ENCODE peak calls at places on chromosomes 11 and 22, in seven cellular contexts. A is stomach, Y is body of pancreas, S is thoracic aorta, G is lower lobe of right lung, Z is trophoblast cell, V is upper lobe of right lung. F is an unnamed sample.
A peak's percentile ranks its signal among the peaks of the same experiment; 100 is the strongest.

GRCh38 chr11:73528013-73528412 is 69.9 kb downstream of the FAM168A start:
- DNase-seq in A (no peak), Y (no peak), S (no peak), G (no peak), Z (peak; percentile 7), V (no peak), F (no peak)

GRCh38 chr11:79413258-79413657 is 27.6 kb downstream of the TENM4 start:
- DNase-seq in A (peak; percentile 42), Y (peak; percentile 53), S (peak; percentile 45), G (no peak), Z (no peak), V (peak; percentile 68), F (peak; percentile 52)

GRCh38 chr11:36945384-36945783 is 347.3 kb upstream of the RAG2 start:
- DNase-seq in A (no peak), Y (no peak), S (no peak), G (no peak), Z (no peak), V (no peak), F (no peak)

GRCh38 chr11:105899776-105900175 is 122.3 kb downstream of the MSANTD4 start:
- DNase-seq in A (no peak), Y (no peak), S (no peak), G (no peak), Z (no peak), V (no peak), F (no peak)

GRCh38 chr11:65651589-65652510 is 10.9 kb downstream of the RELA start:
- DNase-seq in A (peak; percentile 86), Y (peak; percentile 69), S (no peak), G (peak; percentile 75), Z (peak; percentile 85), V (peak; percentile 77), F (no peak)

GRCh38 chr11:92329137-92329536 is 104.5 kb downstream of the FAT3 start:
- DNase-seq in A (no peak), Y (no peak), S (no peak), G (no peak), Z (no peak), V (no peak), F (no peak)

GRCh38 chr22:18121436-18122253 is 11.0 kb downstream of the TUBA8 start:
- DNase-seq in A (no peak), Y (no peak), S (no peak), G (no peak), Z (no peak), V (peak; percentile 53), F (no peak)

GRCh38 chr11:69862797-69863543 is 43.8 kb upstream of the FGF3 start:
- DNase-seq in A (no peak), Y (no peak), S (no peak), G (peak; percentile 32), Z (no peak), V (no peak), F (no peak)

GRCh38 chr22:22210375-22210774 is 34.2 kb upstream of the VPREB1 start:
- DNase-seq in A (no peak), Y (peak; percentile 31), S (no peak), G (no peak), Z (no peak), V (no peak), F (peak; percentile 20)

GRCh38 chr11:70622091-70622490 is 223.8 kb downstream of the CTTN start:
- DNase-seq in A (no peak), Y (no peak), S (no peak), G (no peak), Z (no peak), V (no peak), F (no peak)

GRCh38 chr11:15893080-15893492 is 463.3 kb downstream of the SOX6 start:
- DNase-seq in A (no peak), Y (no peak), S (no peak), G (no peak), Z (peak; percentile 93), V (no peak), F (no peak)

GRCh38 chr11:95230054-95231034 is 658 bp downstream of the SESN3 start:
- DNase-seq in A (no peak), Y (peak; percentile 14), S (no peak), G (no peak), Z (peak; percentile 14), V (no peak), F (no peak)

GRCh38 chr11:12076840-12077534 is 33.4 kb upstream of the MICAL2 start:
- DNase-seq in A (no peak), Y (no peak), S (no peak), G (no peak), Z (no peak), V (no peak), F (no peak)

GRCh38 chr11:44403587-44404322 is 93.8 kb upstream of the ALX4 start:
- DNase-seq in A (no peak), Y (no peak), S (no peak), G (no peak), Z (no peak), V (no peak), F (no peak)

GRCh38 chr11:122963981-122964380 is 17.7 kb downstream of the BSX start:
- DNase-seq in A (no peak), Y (no peak), S (no peak), G (no peak), Z (no peak), V (no peak), F (no peak)

GRCh38 chr11:128716661-128717210 is 22.9 kb downstream of the FLI1 start:
- DNase-seq in A (no peak), Y (no peak), S (no peak), G (no peak), Z (no peak), V (no peak), F (no peak)

GRCh38 chr11:32400670-32401369 is 34.5 kb downstream of the WT1 start:
- DNase-seq in A (no peak), Y (no peak), S (no peak), G (no peak), Z (no peak), V (no peak), F (no peak)

GRCh38 chr11:77559686-77560425 is 29.9 kb upstream of the AQP11 start:
- DNase-seq in A (no peak), Y (no peak), S (no peak), G (no peak), Z (peak; percentile 43), V (no peak), F (peak; percentile 55)

GRCh38 chr11:64360403-64360980 is 1.5 kb downstream of the RPS6KA4 start:
- DNase-seq in A (no peak), Y (no peak), S (no peak), G (no peak), Z (no peak), V (no peak), F (no peak)

GRCh38 chr11:64358536-64358906 is 441 bp upstream of the RPS6KA4 start:
- DNase-seq in A (no peak), Y (no peak), S (no peak), G (no peak), Z (no peak), V (no peak), F (no peak)

GRCh38 chr11:64357904-64358535 is 942 bp upstream of the RPS6KA4 start:
- DNase-seq in A (peak; percentile 69), Y (no peak), S (no peak), G (no peak), Z (no peak), V (no peak), F (no peak)

GRCh38 chr11:64359712-64360402 is 895 bp downstream of the RPS6KA4 start:
- DNase-seq in A (peak; percentile 46), Y (no peak), S (no peak), G (peak; percentile 69), Z (peak; percentile 52), V (peak; percentile 70), F (no peak)

DNA sequence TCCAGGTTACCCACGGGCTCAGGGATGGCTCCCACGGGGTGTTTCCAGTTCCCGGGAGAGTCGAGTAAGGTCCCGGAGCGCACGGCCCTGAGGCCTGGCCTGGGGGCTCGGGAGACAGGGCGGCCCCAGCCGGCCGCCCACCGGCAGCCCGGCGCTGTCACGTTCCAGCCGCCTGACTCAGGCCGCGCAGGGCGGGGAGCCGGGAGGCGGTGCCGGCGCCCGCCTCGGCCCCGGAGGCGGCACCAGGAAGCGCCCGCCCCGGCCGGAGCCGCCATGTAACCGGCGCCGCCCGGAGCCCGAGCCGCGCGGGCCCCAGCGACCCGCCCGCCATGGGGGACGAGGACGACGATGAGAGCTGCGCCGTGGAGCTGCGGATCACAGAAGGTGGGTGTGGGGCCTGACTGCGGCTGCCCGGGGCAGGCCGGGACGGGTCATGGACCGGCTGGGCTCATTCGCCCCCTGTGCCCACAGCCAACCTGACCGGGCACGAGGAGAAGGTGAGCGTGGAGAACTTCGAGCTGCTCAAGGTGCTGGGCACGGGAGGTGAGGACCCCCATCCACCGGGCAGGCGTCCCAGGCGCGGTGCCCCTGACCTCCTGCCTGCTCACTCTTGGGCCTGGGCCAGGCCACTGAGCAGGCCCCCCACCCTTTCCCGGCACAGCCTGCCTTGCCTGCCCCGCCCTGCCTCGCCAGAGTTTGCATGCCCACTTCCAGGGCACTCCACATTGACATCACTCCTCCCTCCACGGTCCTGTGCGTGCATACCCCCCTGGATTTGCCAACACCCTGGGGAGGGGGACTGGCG is at the start of gene RPS6KA4:
- DNase-seq in A (peak; percentile 74), Y (peak; percentile 68), S (no peak), G (peak; percentile 74), Z (peak; percentile 88), V (peak; percentile 87), F (no peak)
- H3K4me3 ChIP-seq in A (peak within 1 kb of the TSS; percentile 88), Y (peak within 1 kb of the TSS; percentile 70), S (peak within 1 kb of the TSS; percentile 98), G (peak within 1 kb of the TSS; percentile 91), Z (peak within 1 kb of the TSS; percentile 93), V (peak within 1 kb of the TSS; percentile 91), F (peak within 1 kb of the TSS; percentile 81)

DNA sequence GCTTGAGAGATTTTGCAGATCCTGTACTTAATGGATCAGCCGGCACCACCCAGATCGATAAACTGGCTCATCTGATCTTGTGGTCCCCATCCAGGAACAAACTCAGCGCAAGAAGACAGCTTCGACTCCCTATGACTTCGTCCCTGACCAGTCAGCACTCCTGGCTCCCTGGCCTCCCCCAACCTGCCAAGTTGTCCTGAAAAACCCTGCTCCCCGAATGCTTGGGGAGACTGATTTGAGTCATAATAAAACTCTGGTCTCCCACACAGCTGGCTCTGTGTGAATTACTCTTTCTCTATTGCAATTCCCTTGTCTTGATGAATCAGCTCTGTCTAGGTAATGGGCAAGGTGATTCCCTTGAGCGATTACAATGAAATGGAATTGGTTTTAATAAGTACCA is 29.5 kb downstream of the OR2AG2 start:
- DNase-seq in A (no peak), Y (no peak), S (no peak), G (no peak), Z (no peak), V (no peak), F (no peak)
- H3K4me3 ChIP-seq in A (no peak overlapping the region), Y (no peak overlapping the region), S (no peak overlapping the region), G (peak overlapping the region; percentile 1), Z (no peak overlapping the region), V (no peak overlapping the region), F (no peak overlapping the region)

GRCh38 chr11:125164422-125165110 is at the start of gene PKNOX2:
- DNase-seq in A (peak; percentile 73), Y (peak; percentile 79), S (peak; percentile 25), G (peak; percentile 68), Z (peak; percentile 48), V (peak; percentile 86), F (no peak)
- H3K4me3 ChIP-seq in A (peak within 1 kb of the TSS; percentile 66), Y (peak within 1 kb of the TSS; percentile 6), S (peak within 1 kb of the TSS; percentile 70), G (peak within 1 kb of the TSS; percentile 59), Z (peak within 1 kb of the TSS; percentile 70), V (peak within 1 kb of the TSS; percentile 67), F (peak within 1 kb of the TSS; percentile 17)

DNA sequence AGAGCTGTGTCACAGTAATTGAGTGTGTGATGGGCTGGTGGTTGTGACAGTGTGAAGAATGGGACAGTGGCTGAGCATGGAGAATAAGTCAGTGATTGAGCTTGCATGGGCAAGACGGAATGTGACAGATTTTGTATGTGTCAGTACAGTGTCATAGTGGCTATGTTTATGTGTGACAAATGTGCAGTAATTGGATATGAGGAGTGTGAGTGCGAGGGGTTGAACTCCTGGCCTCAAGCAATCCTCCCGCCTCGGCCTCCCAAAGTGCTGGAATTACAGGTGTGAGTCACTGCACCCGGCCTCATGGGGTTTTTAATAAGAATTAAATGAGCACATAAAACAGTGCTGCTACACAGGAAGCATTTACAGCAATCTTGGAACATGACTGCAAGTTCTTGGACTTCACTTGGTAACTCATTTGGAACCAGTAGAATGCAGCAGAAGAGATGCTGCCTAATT is 619 bp upstream of the RRAS2 start:
- DNase-seq in A (no peak), Y (no peak), S (no peak), G (no peak), Z (peak; percentile 70), V (no peak), F (no peak)
- H3K4me3 ChIP-seq in A (peak overlapping the region; percentile 94), Y (no peak overlapping the region), S (peak overlapping the region; percentile 93), G (peak overlapping the region; percentile 81), Z (no peak overlapping the region), V (no peak overlapping the region), F (peak overlapping the region; percentile 60)